ENCODE peak calls at places on chromosomes 3 and 15, in five cellular contexts. Q, U, Z, O and I are unnamed samples.
A peak's percentile ranks its signal among the peaks of the same experiment; 100 is the strongest.

GRCh38 chr3:154745925-154746324 is 315.9 kb upstream of the GPR149 start:
- DNase-seq in U (no peak), O (no peak), Z (no peak), Q (no peak), I (no peak)

GRCh38 chr15:73956276-73957086 is 30.2 kb downstream of the LOXL1 start:
- DNase-seq in Q (peak; percentile 70), U (peak; percentile 79), Z (peak; percentile 87), O (no peak), I (no peak)

GRCh38 chr3:153856932-153857331 is 264.3 kb upstream of the ARHGEF26 start:
- DNase-seq in O (no peak), U (no peak), Z (no peak), Q (no peak), I (no peak)

GRCh38 chr15:73802336-73803105 is 49.4 kb upstream of the INSYN1 start:
- DNase-seq in Q (no peak), Z (no peak), O (no peak), U (peak; percentile 87), I (no peak)

GRCh38 chr15:89129123-89129815 is 41.0 kb downstream of the ABHD2 start:
- DNase-seq in Z (peak; percentile 51), U (no peak), O (peak; percentile 36), Q (peak; percentile 50), I (peak; percentile 73)

GRCh38 chr15:36313021-36313420 is 266.4 kb upstream of the CDIN1 start:
- DNase-seq in Q (no peak), Z (no peak), O (no peak), U (no peak), I (no peak)

GRCh38 chr15:99109555-99110021 is 4.7 kb downstream of the SYNM start:
- DNase-seq in U (no peak), Z (no peak), O (no peak), Q (no peak), I (no peak)

GRCh38 chr3:155211266-155211665 is 82.2 kb downstream of the STRIT1 start:
- DNase-seq in Z (no peak), U (no peak), Q (peak; percentile 79), O (no peak), I (no peak)

GRCh38 chr15:42011074-42011473 is 9.8 kb downstream of the PLA2G4E start:
- DNase-seq in U (no peak), O (no peak), Q (no peak), Z (no peak), I (no peak)

GRCh38 chr3:56364665-56365064 is 103.6 kb downstream of the ERC2 start:
- DNase-seq in Q (no peak), U (no peak), Z (no peak), O (no peak), I (no peak)

GRCh38 chr3:183967693-183968092 is 50.0 kb downstream of the ABCC5 start:
- DNase-seq in O (no peak), Z (no peak), U (no peak), Q (no peak), I (no peak)

GRCh38 chr3:36944641-36945270 is at the start of gene TRANK1:
- DNase-seq in U (peak; percentile 79), O (peak; percentile 71), Z (no peak), Q (peak; percentile 50), I (peak; percentile 89)

GRCh38 chr15:36577082-36577481 is 2.3 kb upstream of the CDIN1 start:
- DNase-seq in Z (no peak), U (no peak), Q (peak; percentile 71), O (no peak), I (no peak)

GRCh38 chr15:66249623-66250174 is 3.9 kb downstream of the MEGF11 start:
- DNase-seq in Z (no peak), Q (no peak), U (no peak), O (no peak), I (no peak)

GRCh38 chr15:98443483-98443882 is 204.9 kb upstream of the IGF1R start:
- DNase-seq in Z (no peak), Q (no peak), U (no peak), O (no peak), I (no peak)

GRCh38 chr3:112375117-112375516 is 42.2 kb downstream of the CD200 start:
- DNase-seq in Q (no peak), Z (no peak), U (no peak), O (no peak), I (no peak)

GRCh38 chr15:33211409-33211808 is 16.9 kb upstream of the FMN1 start:
- DNase-seq in O (no peak), U (no peak), Q (peak; percentile 4), Z (no peak), I (no peak)

GRCh38 chr3:134201201-134202130 is 49.2 kb downstream of the RYK start:
- DNase-seq in U (no peak), Q (peak; percentile 83), Z (peak; percentile 8), O (no peak), I (no peak)

GRCh38 chr3:27596334-27596841 is 112.2 kb upstream of the SLC4A7 start:
- DNase-seq in U (no peak), Q (peak; percentile 41), Z (no peak), O (no peak), I (no peak)

GRCh38 chr15:87944687-87945086 is 311.9 kb downstream of the NTRK3 start:
- DNase-seq in O (no peak), Q (no peak), U (no peak), Z (no peak), I (no peak)

GRCh38 chr15:65916664-65917406 is 47.5 kb downstream of the RAB11A start:
- DNase-seq in U (no peak), Q (peak; percentile 52), O (peak; percentile 63), Z (peak; percentile 77), I (peak; percentile 76)

GRCh38 chr15:79981861-79982455 is 11.0 kb upstream of the BCL2A1 start:
- DNase-seq in Q (no peak), Z (no peak), O (peak; percentile 18), U (no peak), I (peak; percentile 38)

GRCh38 chr3:174125267-174125844 is 727.8 kb downstream of the NLGN1 start:
- DNase-seq in Z (peak; percentile 22), Q (peak; percentile 19), O (no peak), U (no peak), I (no peak)

GRCh38 chr3:164620423-164620822 is 457.9 kb downstream of the SI start:
- DNase-seq in O (no peak), Z (no peak), Q (no peak), U (no peak), I (no peak)

GRCh38 chr3:45580142-45580541 is 14.4 kb upstream of the LIMD1 start:
- DNase-seq in O (no peak), Z (no peak), Q (no peak), U (no peak), I (no peak)

GRCh38 chr3:14647976-14648955 is 3.3 kb upstream of the CCDC174 start:
- DNase-seq in U (no peak), O (no peak), Z (no peak), Q (no peak), I (no peak)

GRCh38 chr3:71172951-71173350 is 410.6 kb downstream of the FOXP1 start:
- DNase-seq in Z (no peak), Q (peak; percentile 80), U (no peak), O (no peak), I (no peak)

GRCh38 chr3:97232635-97233034 is 418.2 kb downstream of the EPHA6 start:
- DNase-seq in Z (no peak), U (no peak), O (no peak), Q (peak; percentile 0), I (no peak)

GRCh38 chr3:48695113-48695753 is 9.5 kb upstream of the NCKIPSD start:
- DNase-seq in Q (peak; percentile 82), U (peak; percentile 87), Z (peak; percentile 31), O (no peak), I (no peak)

GRCh38 chr3:32457971-32458471 is 44.6 kb downstream of the CMTM6 start:
- DNase-seq in Z (no peak), O (peak; percentile 81), U (no peak), Q (no peak), I (peak; percentile 56)

GRCh38 chr3:54831091-54831490 is 96.8 kb downstream of the LRTM1 start:
- DNase-seq in Z (no peak), Q (no peak), O (no peak), U (no peak), I (no peak)

GRCh38 chr3:146554168-146554760 is 9.9 kb upstream of the PLSCR1 start:
- DNase-seq in U (no peak), Q (peak; percentile 35), O (no peak), Z (no peak), I (no peak)

GRCh38 chr3:150639262-150639661 is 36.1 kb downstream of the SELENOT start:
- DNase-seq in Z (no peak), O (no peak), Q (no peak), U (no peak), I (no peak)

GRCh38 chr3:181252626-181253025 is 263.1 kb upstream of the DNAJC19 start:
- DNase-seq in Q (no peak), U (no peak), Z (no peak), O (no peak), I (no peak)

GRCh38 chr3:134896696-134897095 is 101.6 kb downstream of the EPHB1 start:
- DNase-seq in Q (no peak), O (no peak), Z (no peak), U (no peak), I (no peak)

GRCh38 chr3:13548696-13549512 is at the start of gene FBLN2:
- DNase-seq in O (peak; percentile 60), Q (peak; percentile 66), U (no peak), Z (no peak), I (peak; percentile 61)

GRCh38 chr15:90184119-90184785 is 16.9 kb upstream of the SEMA4B start:
- DNase-seq in Q (peak; percentile 95), U (peak; percentile 93), O (peak; percentile 54), Z (no peak), I (peak; percentile 41)